ENCODE peak calls at places on chromosomes 3 and 15, in nine cellular contexts. T, R, Y, E, B, G, Z, A and U are unnamed samples.

GRCh38 chr3:64023187-64023860 is at the start of gene PSMD6:
- DNase-seq in T (peak; percentile 89), R (peak; percentile 92), Y (peak; percentile 95), E (peak; percentile 91), B (peak; percentile 92), G (peak; percentile 81), Z (peak; percentile 85), A (peak; percentile 89), U (peak; percentile 60)

GRCh38 chr3:181752202-181752671 is 40.5 kb downstream of the SOX2 start:
- DNase-seq in T (peak; percentile 1), R (no peak), Y (no peak), E (no peak), B (no peak), G (peak; percentile 50), Z (no peak), A (no peak), U (no peak)

GRCh38 chr15:33032053-33032452 is 162.5 kb downstream of the FMN1 start:
- DNase-seq in T (no peak), R (no peak), Y (no peak), E (no peak), B (no peak), G (peak; percentile 45), Z (no peak), A (no peak), U (no peak)

GRCh38 chr3:9194509-9195184 is 54.8 kb downstream of the SRGAP3 start:
- DNase-seq in T (no peak), R (no peak), Y (no peak), E (no peak), B (no peak), G (no peak), Z (peak; percentile 10), A (no peak), U (no peak)

GRCh38 chr15:90949979-90950675 is 4.6 kb upstream of the RCCD1 start:
- DNase-seq in T (no peak), R (no peak), Y (no peak), E (no peak), B (no peak), G (no peak), Z (no peak), A (no peak), U (no peak)

GRCh38 chr3:127512256-127512655 is 78.3 kb downstream of the TPRA1 start:
- DNase-seq in T (no peak), R (no peak), Y (peak; percentile 82), E (no peak), B (no peak), G (no peak), Z (no peak), A (no peak), U (no peak)

GRCh38 chr15:42083605-42083908 is 10.8 kb downstream of the PLA2G4D start:
- DNase-seq in T (no peak), R (no peak), Y (no peak), E (no peak), B (no peak), G (no peak), Z (no peak), A (no peak), U (no peak)

GRCh38 chr15:24971052-24971451 is 16.3 kb downstream of the SNRPN start:
- DNase-seq in T (no peak), R (no peak), Y (no peak), E (no peak), B (no peak), G (no peak), Z (no peak), A (no peak), U (no peak)

GRCh38 chr3:99686955-99687612 is 48.7 kb downstream of the COL8A1 start:
- DNase-seq in T (peak; percentile 86), R (peak; percentile 73), Y (peak; percentile 89), E (peak; percentile 71), B (peak; percentile 47), G (peak; percentile 57), Z (peak; percentile 53), A (peak; percentile 49), U (peak; percentile 45)

GRCh38 chr15:58698887-58699641 is 50.4 kb downstream of the ADAM10 start:
- DNase-seq in T (no peak), R (no peak), Y (no peak), E (no peak), B (no peak), G (peak; percentile 27), Z (no peak), A (no peak), U (no peak)

GRCh38 chr3:161691677-161692076 is 195.1 kb downstream of the OTOL1 start:
- DNase-seq in T (no peak), R (no peak), Y (no peak), E (no peak), B (no peak), G (no peak), Z (no peak), A (no peak), U (no peak)

GRCh38 chr3:18443670-18444596 is 18.8 kb upstream of the SATB1 start:
- DNase-seq in T (peak; percentile 11), R (peak; percentile 38), Y (peak; percentile 85), E (no peak), B (peak; percentile 29), G (peak; percentile 24), Z (no peak), A (peak; percentile 9), U (no peak)

GRCh38 chr3:159560214-159561004 is 428.2 kb upstream of the IL12A start:
- DNase-seq in T (no peak), R (no peak), Y (peak; percentile 54), E (no peak), B (no peak), G (peak; percentile 2), Z (no peak), A (no peak), U (no peak)

GRCh38 chr3:41580274-41580959 is 381.1 kb downstream of the CTNNB1 start:
- DNase-seq in T (no peak), R (no peak), Y (no peak), E (no peak), B (no peak), G (no peak), Z (no peak), A (no peak), U (no peak)

GRCh38 chr3:12024959-12025570 is 20.9 kb downstream of the SYN2 start:
- DNase-seq in T (no peak), R (no peak), Y (no peak), E (no peak), B (no peak), G (no peak), Z (no peak), A (no peak), U (no peak)

DNA sequence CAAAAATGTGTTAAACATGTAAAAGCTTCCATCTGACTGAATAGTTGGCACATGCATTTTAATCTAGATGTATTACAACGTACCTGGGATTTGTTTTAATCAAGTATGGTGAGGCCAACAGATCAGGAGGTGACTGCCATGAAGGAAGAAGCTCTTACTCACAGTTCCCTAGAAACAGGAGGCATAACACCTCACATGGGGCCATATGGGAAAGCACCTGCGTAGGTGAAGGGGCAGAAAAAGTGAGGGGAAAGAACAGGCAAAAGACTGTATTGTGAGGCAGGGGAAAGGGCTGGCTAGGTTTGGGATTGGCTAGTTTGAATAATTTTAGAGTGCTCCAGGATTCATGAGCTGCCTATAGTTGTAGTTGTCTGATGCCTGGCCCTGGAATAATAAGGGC is 9.6 kb downstream of the SQOR start:
- DNase-seq in T (no peak), R (no peak), Y (no peak), E (no peak), B (no peak), G (no peak), Z (no peak), A (no peak), U (no peak)
- H3K4me1 ChIP-seq in T (peaks cover 3% of the 10 kb centered on the region), R (peaks cover 45% of the 10 kb centered on the region), Y (no peaks in the 10 kb centered on the region), E (peaks cover 29% of the 10 kb centered on the region), B (peaks cover 65% of the 10 kb centered on the region), G (peaks cover 35% of the 10 kb centered on the region), Z (peaks cover 91% of the 10 kb centered on the region), A (peaks cover 49% of the 10 kb centered on the region), U (peaks cover 63% of the 10 kb centered on the region)

GRCh38 chr15:94300612-94301011 is 69.3 kb downstream of the MCTP2 start:
- DNase-seq in T (no peak), R (no peak), Y (no peak), E (no peak), B (no peak), G (no peak), Z (no peak), A (no peak), U (no peak)

GRCh38 chr15:94306700-94307650 is 75.6 kb downstream of the MCTP2 start:
- DNase-seq in T (no peak), R (no peak), Y (no peak), E (no peak), B (no peak), G (peak; percentile 83), Z (no peak), A (no peak), U (peak; percentile 81)

GRCh38 chr15:94305133-94305532 is 73.8 kb downstream of the MCTP2 start:
- DNase-seq in T (no peak), R (no peak), Y (no peak), E (no peak), B (no peak), G (peak; percentile 24), Z (no peak), A (no peak), U (peak; percentile 4)
- TF ChIP-seq CTCF in T (no peak), R (no peak), Y (no peak), E (no peak), B (no peak), G (no peak), Z (no peak), A (no peak), U (no peak)

DNA sequence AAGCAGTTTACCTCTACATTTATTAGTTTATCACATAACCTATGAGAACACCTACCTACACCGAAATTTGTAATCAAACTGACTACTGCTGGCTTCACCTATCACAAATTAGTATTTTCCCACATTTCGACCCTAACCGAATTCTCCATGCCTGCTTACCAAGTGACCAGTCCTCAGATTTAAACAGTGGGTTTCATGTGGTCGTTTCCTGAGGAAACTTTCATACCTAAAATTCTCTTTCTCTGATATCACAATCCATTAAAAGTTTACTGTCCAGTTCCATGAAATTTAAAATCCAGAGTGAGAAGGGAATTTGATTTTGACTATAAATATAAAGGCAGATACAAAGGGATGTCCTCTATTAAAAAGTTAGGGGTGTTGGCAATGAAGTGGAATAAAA is 1.9 kb downstream of the PLOD2 start:
- DNase-seq in T (no peak), R (no peak), Y (no peak), E (peak; percentile 42), B (no peak), G (peak; percentile 75), Z (no peak), A (no peak), U (no peak)
- H3K27ac ChIP-seq in T (peak overlapping the region; percentile 91), R (peak overlapping the region; percentile 95), Y (no peak overlapping the region), E (peak overlapping the region; percentile 90), B (peak overlapping the region; percentile 98), G (no peak overlapping the region), Z (peak overlapping the region; percentile 78), A (no peak overlapping the region), U (no peak overlapping the region)

DNA sequence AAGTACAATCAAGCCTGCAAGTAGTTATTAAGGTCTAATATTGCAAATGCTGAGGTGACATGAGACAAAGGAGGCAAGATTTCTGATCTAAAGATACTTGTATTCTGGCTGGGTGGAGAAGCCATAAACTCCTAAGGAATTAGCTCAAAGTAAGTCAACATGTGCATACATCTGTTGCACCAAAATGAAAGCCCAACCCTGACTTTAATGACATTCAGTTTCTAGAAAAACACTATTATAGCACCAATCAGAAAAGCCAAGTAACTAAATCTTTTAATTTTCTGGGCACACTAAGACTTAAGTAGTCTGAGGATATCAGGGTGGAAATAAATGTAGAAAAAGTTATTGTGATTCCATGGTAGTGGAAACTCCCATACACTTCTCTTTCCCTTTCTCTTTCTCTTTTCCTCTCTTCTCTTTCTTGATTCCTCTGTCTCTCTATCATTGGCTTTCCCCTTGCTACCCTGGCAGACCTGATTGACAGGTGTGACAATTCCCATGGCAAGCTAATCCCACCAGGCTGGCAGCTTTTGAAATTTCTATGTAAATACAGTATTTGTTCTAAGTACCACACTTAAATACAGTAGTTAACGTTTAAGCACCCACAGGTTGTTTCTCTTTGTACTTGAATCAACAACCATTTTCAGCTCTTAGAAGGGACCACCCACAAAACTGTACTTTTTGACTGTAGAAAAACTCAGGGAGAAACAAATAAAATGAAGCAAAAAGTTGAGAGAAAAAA is 528.4 kb upstream of the SEMA6D start:
- DNase-seq in T (no peak), R (no peak), Y (peak; percentile 78), E (no peak), B (no peak), G (no peak), Z (no peak), A (no peak), U (no peak)
- H3K4me1 ChIP-seq in T (peaks cover 8% of the 10 kb centered on the region), R (no peaks in the 10 kb centered on the region), Y (peaks cover 4% of the 10 kb centered on the region), E (peaks cover 11% of the 10 kb centered on the region), B (peaks cover 20% of the 10 kb centered on the region), G (no peaks in the 10 kb centered on the region), Z (no peaks in the 10 kb centered on the region), A (peaks cover 12% of the 10 kb centered on the region), U (no peaks in the 10 kb centered on the region)